ENCODE peak calls at places on chromosomes 3 and 15, in ten cellular contexts. D is fibroblast of the aortic adventitia, Q is GM06990, V is foreskin fibroblast, U is NB4, I is cardiac muscle cell, O is HepG2, C is astrocyte of the cerebellum, K is lower lobe of right lung, M is HL-60. R is an unnamed sample.

GRCh38 chr3:66106788-66107187 is 68.1 kb upstream of the MAGI1 start:
- DNase-seq in D (no peak), C (no peak), U (no peak), K (no peak), Q (no peak), O (no peak), I (no peak), V (no peak), M (no peak), R (no peak)

GRCh38 chr15:22888120-22888859 is 49.8 kb downstream of the NIPA2 start:
- DNase-seq in D (peak), V (peak), Q (no peak), M (no peak), U (no peak), O (no peak), C (peak), K (no peak), I (peak), R (peak)

GRCh38 chr3:105974381-105974780 is 105.6 kb upstream of the CBLB start:
- DNase-seq in V (no peak), Q (no peak), D (no peak), O (no peak), M (no peak), C (no peak), K (no peak), I (no peak), U (no peak), R (no peak)

GRCh38 chr3:78728406-78729145 is 1039.2 kb downstream of the ROBO1 start:
- DNase-seq in C (peak), Q (no peak), I (peak), D (peak), O (no peak), M (no peak), U (no peak), V (peak), K (peak), R (peak)

GRCh38 chr3:62143843-62144450 is 229.4 kb downstream of the FEZF2 start:
- DNase-seq in Q (no peak), I (no peak), V (no peak), M (no peak), U (no peak), D (no peak), K (no peak), C (no peak), O (no peak), R (no peak)

GRCh38 chr3:151003024-151003771 is 30.7 kb upstream of the CLRN1 start:
- DNase-seq in C (no peak), I (no peak), Q (no peak), V (peak), K (no peak), D (peak), U (no peak), M (no peak), O (peak), R (peak)

GRCh38 chr3:168096210-168096795 is 579 bp upstream of the GOLIM4 start:
- DNase-seq in D (peak), O (peak), I (peak), Q (no peak), M (peak), K (peak), V (peak), U (peak), C (peak), R (peak)

GRCh38 chr3:47444103-47444502 is 31.6 kb downstream of the SCAP start:
- DNase-seq in C (no peak), I (no peak), V (peak), U (no peak), M (no peak), O (no peak), K (no peak), Q (no peak), D (peak), R (no peak)

GRCh38 chr3:28053759-28054158 is 187.7 kb upstream of the CMC1 start:
- DNase-seq in U (no peak), C (no peak), I (peak), K (no peak), O (no peak), V (peak), M (no peak), D (peak), Q (no peak), R (peak)

GRCh38 chr15:33089878-33090757 is 104.4 kb downstream of the FMN1 start:
- DNase-seq in C (no peak), D (peak), I (peak), K (no peak), V (peak), Q (no peak), O (no peak), M (no peak), U (no peak), R (peak)

GRCh38 chr3:147393261-147393964 is 12.9 kb downstream of the ZIC4 start:
- DNase-seq in K (no peak), U (no peak), Q (no peak), O (no peak), V (peak), C (no peak), I (no peak), D (no peak), M (no peak), R (peak)

GRCh38 chr3:10470120-10470665 is 35.2 kb downstream of the ATP2B2 start:
- DNase-seq in O (no peak), I (no peak), Q (no peak), K (no peak), V (no peak), D (no peak), U (no peak), C (no peak), M (no peak), R (no peak)

GRCh38 chr3:104279617-104280016 is 1087.1 kb upstream of the ALCAM start:
- DNase-seq in Q (no peak), U (no peak), V (peak), D (peak), I (peak), C (peak), O (no peak), K (no peak), M (no peak), R (peak)

GRCh38 chr3:42264399-42265058 is 1.5 kb downstream of the CCK start:
- DNase-seq in M (no peak), I (peak), C (no peak), U (no peak), K (peak), O (no peak), V (peak), Q (no peak), D (peak), R (peak)

GRCh38 chr3:99544819-99545281 is 93.5 kb upstream of the COL8A1 start:
- DNase-seq in C (no peak), D (peak), M (no peak), I (peak), K (no peak), V (peak), Q (no peak), O (no peak), U (no peak), R (no peak)

GRCh38 chr15:86063328-86064180 is 16.1 kb upstream of the AGBL1 start:
- DNase-seq in C (no peak), I (no peak), M (no peak), O (no peak), U (no peak), K (no peak), V (no peak), D (no peak), Q (no peak), R (no peak)

GRCh38 chr3:125220681-125221429 is 8.3 kb upstream of the SLC12A8 start:
- DNase-seq in D (peak), V (peak), K (no peak), O (no peak), U (no peak), M (no peak), C (no peak), I (peak), Q (no peak), R (no peak)
- H3K4me3 ChIP-seq in D (no peak), V (no peak), K (no peak), O (no peak), U (no peak), M (no peak), C (no peak), I (no peak), Q (no peak), R (no peak)

GRCh38 chr3:191813245-191813644 is 352.3 kb downstream of the PYDC2 start:
- DNase-seq in O (no peak), K (no peak), U (no peak), V (no peak), I (no peak), C (no peak), D (no peak), Q (no peak), M (no peak), R (no peak)

GRCh38 chr3:191804935-191805334 is 344.0 kb downstream of the PYDC2 start:
- DNase-seq in U (no peak), D (no peak), Q (no peak), O (no peak), K (no peak), M (no peak), C (no peak), I (no peak), V (no peak), R (no peak)

DNA sequence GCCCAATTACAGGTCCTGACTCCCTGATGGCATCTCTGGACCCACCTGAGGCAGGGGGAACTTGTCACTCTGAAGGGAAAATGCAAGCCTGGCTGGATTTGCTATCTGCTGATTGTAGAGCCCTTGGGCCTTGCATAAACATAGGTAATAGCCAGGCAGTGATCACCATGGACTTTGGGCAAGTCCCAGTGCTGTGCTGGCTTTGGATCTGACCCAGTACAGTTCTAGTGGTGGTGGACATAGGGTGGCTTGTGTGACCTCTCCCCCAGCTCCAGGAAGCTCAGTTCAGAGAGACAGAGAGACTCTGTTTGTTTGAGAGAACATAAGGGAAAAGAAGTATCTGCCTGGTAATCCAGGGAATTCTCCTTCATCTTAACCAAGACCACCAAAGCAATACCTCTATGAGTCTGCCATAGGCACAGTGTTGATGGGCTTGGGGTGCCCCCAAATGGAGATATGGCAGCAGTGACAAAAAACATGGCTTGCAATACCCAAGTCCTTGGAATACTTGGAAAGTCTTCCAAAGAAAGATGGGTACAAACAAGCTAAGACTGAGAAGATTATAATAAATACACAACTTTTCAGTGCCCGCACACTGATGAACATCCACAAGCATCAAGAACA is 348.5 kb downstream of the PYDC2 start:
- DNase-seq in O (peak), I (no peak), C (no peak), V (no peak), M (no peak), U (no peak), Q (no peak), K (no peak), D (no peak), R (no peak)
- TF ChIP-seq CTCF in O (peak), I (no peak), C (peak), V (no peak), M (no peak), U (no peak), Q (peak), K (no peak), D (no peak), R (no peak)

GRCh38 chr15:90028376-90028775 is 27.3 kb downstream of the ZNF710 start:
- DNase-seq in O (no peak), V (no peak), M (no peak), U (no peak), D (no peak), K (no peak), Q (no peak), C (no peak), I (no peak), R (no peak)

GRCh38 chr15:90025461-90026033 is 24.4 kb downstream of the ZNF710 start:
- DNase-seq in V (no peak), K (no peak), U (no peak), D (no peak), C (no peak), I (no peak), M (no peak), O (no peak), Q (no peak), R (no peak)

GRCh38 chr15:90031231-90031791 is 30.2 kb downstream of the ZNF710 start:
- DNase-seq in I (peak), C (no peak), D (peak), M (peak), O (no peak), Q (peak), V (peak), K (no peak), U (peak), R (peak)

GRCh38 chr15:90030376-90030775 is 29.3 kb downstream of the ZNF710 start:
- DNase-seq in M (no peak), D (no peak), Q (no peak), V (no peak), I (no peak), C (no peak), K (no peak), O (no peak), U (peak), R (no peak)

GRCh38 chr15:90029024-90029423 is 27.9 kb downstream of the ZNF710 start:
- DNase-seq in M (no peak), D (no peak), V (no peak), Q (no peak), O (peak), U (no peak), C (no peak), K (no peak), I (no peak), R (no peak)
- H3K4me3 ChIP-seq in M (no peak), D (no peak), V (no peak), Q (no peak), O (no peak), U (no peak), C (no peak), K (no peak), I (no peak), R (no peak)

GRCh38 chr3:481680-482079 is 285.1 kb downstream of the CHL1 start:
- DNase-seq in D (no peak), Q (no peak), V (no peak), C (no peak), O (no peak), K (no peak), U (peak), I (peak), M (no peak), R (no peak)

GRCh38 chr3:482479-482878 is 285.9 kb downstream of the CHL1 start:
- DNase-seq in O (no peak), V (no peak), K (no peak), U (no peak), Q (no peak), M (no peak), D (no peak), I (no peak), C (no peak), R (no peak)

GRCh38 chr3:484302-484701 is 287.7 kb downstream of the CHL1 start:
- DNase-seq in V (no peak), M (no peak), I (peak), K (no peak), C (no peak), U (no peak), Q (no peak), O (no peak), D (no peak), R (no peak)

GRCh38 chr3:474828-475227 is 278.3 kb downstream of the CHL1 start:
- DNase-seq in K (no peak), Q (no peak), C (no peak), V (no peak), M (no peak), I (no peak), O (no peak), D (no peak), U (no peak), R (no peak)

GRCh38 chr3:480070-480469 is 283.5 kb downstream of the CHL1 start:
- DNase-seq in D (no peak), U (no peak), K (no peak), Q (no peak), M (no peak), C (no peak), I (no peak), O (no peak), V (no peak), R (no peak)
- TF ChIP-seq CTCF in D (no peak), U (no peak), K (no peak), Q (no peak), M (no peak), C (no peak), I (no peak), O (no peak), V (no peak), R (no peak)

GRCh38 chr3:111735912-111736311 is 123.2 kb upstream of the PHLDB2 start:
- DNase-seq in O (no peak), C (no peak), D (no peak), U (no peak), K (no peak), Q (no peak), M (no peak), I (peak), V (no peak), R (no peak)
- H3K4me3 ChIP-seq in O (no peak), C (no peak), D (no peak), U (no peak), K (no peak), Q (no peak), M (no peak), I (no peak), V (no peak), R (no peak)

DNA sequence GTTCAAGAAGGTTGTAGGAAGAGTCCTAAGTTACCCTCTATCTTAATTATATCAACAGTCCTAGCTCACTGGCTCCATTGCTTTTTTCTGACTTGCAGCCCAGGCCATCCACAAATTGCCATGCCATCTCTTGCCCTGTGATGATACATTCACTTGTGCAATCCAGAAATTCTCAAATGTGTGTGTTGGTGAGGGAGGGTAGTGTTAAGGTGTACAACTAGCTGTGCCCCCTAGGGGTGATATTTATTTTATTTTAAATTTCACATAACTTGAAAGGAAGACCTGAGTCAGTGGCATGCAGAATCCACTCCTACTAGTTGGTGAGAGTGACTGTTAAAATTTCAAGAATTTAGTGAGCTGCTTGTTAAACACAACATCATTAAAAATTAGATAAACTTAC is 156.1 kb upstream of the ANKRD28 start:
- DNase-seq in O (no peak), C (no peak), U (peak), V (no peak), Q (no peak), I (no peak), D (no peak), M (no peak), K (no peak), R (no peak)
- TF ChIP-seq CTCF in O (no peak), C (no peak), U (peak), V (no peak), Q (peak), I (no peak), D (no peak), M (no peak), K (no peak), R (no peak)

R was measured in astrocyte of the spinal cord.